ENCODE peak calls at places on chromosomes 6 and 20, in six cellular contexts. H, E, U, Q, R and M are unnamed samples.
A peak's percentile ranks its signal among the peaks of the same experiment; 100 is the strongest.

GRCh38 chr6:42113929-42114636 is 28.3 kb downstream of the C6orf132 start:
- DNase-seq in U (no peak), E (no peak), H (no peak), R (peak; percentile 45), Q (no peak), M (no peak)

GRCh38 chr6:33686981-33687975 is 24.2 kb downstream of the UQCC2 start:
- DNase-seq in H (no peak), R (no peak), E (no peak), Q (no peak), U (no peak), M (no peak)

GRCh38 chr20:32112862-32113261 is 3.3 kb downstream of the TM9SF4 start:
- DNase-seq in Q (no peak), E (no peak), U (no peak), H (no peak), R (no peak), M (no peak)

GRCh38 chr6:45514454-45514853 is 136.7 kb upstream of the SUPT3H start:
- DNase-seq in U (no peak), R (peak; percentile 25), E (no peak), H (no peak), Q (no peak), M (no peak)

GRCh38 chr6:20366082-20366834 is 35.4 kb upstream of the E2F3 start:
- DNase-seq in U (no peak), R (no peak), H (no peak), E (no peak), Q (peak; percentile 20), M (no peak)

GRCh38 chr20:610130-611046 is at the start of gene TCF15:
- DNase-seq in H (no peak), R (no peak), U (peak; percentile 45), E (peak; percentile 65), Q (peak; percentile 10), M (no peak)

GRCh38 chr6:90149280-90149679 is 147.4 kb downstream of the BACH2 start:
- DNase-seq in Q (no peak), U (no peak), R (no peak), E (no peak), H (no peak), M (no peak)

GRCh38 chr20:6162239-6162638 is 39.4 kb upstream of the FERMT1 start:
- DNase-seq in H (no peak), R (no peak), Q (no peak), E (no peak), U (no peak), M (no peak)

GRCh38 chr6:13368716-13369115 is 40.4 kb upstream of the TBC1D7 start:
- DNase-seq in R (peak; percentile 17), U (no peak), Q (no peak), E (no peak), H (no peak), M (no peak)

GRCh38 chr6:130796313-130796905 is 30.8 kb upstream of the SMLR1 start:
- DNase-seq in R (peak; percentile 59), E (no peak), Q (no peak), H (no peak), U (peak; percentile 69), M (no peak)

GRCh38 chr6:127554435-127555006 is 22.5 kb upstream of the C6orf58 start:
- DNase-seq in R (peak; percentile 27), E (peak; percentile 42), H (no peak), U (peak; percentile 24), Q (no peak), M (no peak)

GRCh38 chr6:148538251-148539190 is 195.9 kb downstream of the SASH1 start:
- DNase-seq in E (no peak), Q (no peak), R (peak; percentile 73), H (no peak), U (peak; percentile 65), M (no peak)

GRCh38 chr6:155200012-155200411 is 63.8 kb upstream of the CLDN20 start:
- DNase-seq in R (peak; percentile 21), Q (no peak), H (no peak), E (no peak), U (no peak), M (no peak)

GRCh38 chr20:24694157-24694726 is 224.8 kb downstream of the SYNDIG1 start:
- DNase-seq in R (no peak), H (no peak), E (no peak), Q (no peak), U (no peak), M (no peak)

GRCh38 chr6:37535701-37536461 is 36.2 kb upstream of the CCDC167 start:
- DNase-seq in U (no peak), Q (peak; percentile 34), E (no peak), R (no peak), H (no peak), M (no peak)

GRCh38 chr6:5997420-5998093 is 9.2 kb downstream of the NRN1 start:
- DNase-seq in E (peak; percentile 61), U (peak; percentile 12), H (no peak), R (no peak), Q (no peak), M (no peak)

GRCh38 chr20:60254901-60255411 is 296.7 kb downstream of the CDH26 start:
- DNase-seq in U (peak; percentile 53), E (no peak), H (peak; percentile 7), Q (no peak), R (peak; percentile 73), M (no peak)

GRCh38 chr20:58675146-58675584 is 17.4 kb upstream of the NPEPL1 start:
- DNase-seq in H (no peak), U (no peak), E (no peak), R (no peak), Q (no peak), M (no peak)

GRCh38 chr20:25496165-25496967 is 88.9 kb downstream of the GINS1 start:
- DNase-seq in E (no peak), R (no peak), Q (no peak), H (no peak), U (no peak), M (no peak)

GRCh38 chr6:4506806-4507205 is 269.4 kb upstream of the CDYL start:
- DNase-seq in R (no peak), H (no peak), E (no peak), Q (no peak), U (no peak), M (no peak)

GRCh38 chr6:13924146-13924948 is 405 bp upstream of the RNF182 start:
- DNase-seq in U (peak; percentile 38), Q (peak; percentile 37), R (peak; percentile 36), E (peak; percentile 64), H (peak; percentile 6), M (no peak)

GRCh38 chr6:143061597-143062385 is 1.1 kb downstream of the AIG1 start:
- DNase-seq in H (no peak), R (peak; percentile 12), Q (no peak), U (no peak), E (no peak), M (no peak)

GRCh38 chr6:122012576-122012975 is 386.9 kb upstream of the HSF2 start:
- DNase-seq in R (peak; percentile 31), Q (no peak), E (no peak), U (no peak), H (no peak), M (no peak)

GRCh38 chr6:166418691-166419143 is 36.0 kb upstream of the MPC1 start:
- DNase-seq in H (no peak), E (no peak), Q (no peak), R (no peak), U (no peak), M (no peak)